ENCODE peak calls at places on chromosome 7, in nine cellular contexts. K is right lobe of liver, Y is PC-3, I is Panc1, E is spleen, F is ascending aorta, D is ovary, M is left ventricle myocardium inferior, V is OCI-LY7. J is an unnamed sample.

GRCh38 chr7:108824840-108825540 is 255.3 kb downstream of the DNAJB9 start:
- DNase-seq in K (no peak), Y (peak; percentile 27), I (no peak), E (no peak), F (peak; percentile 9), D (no peak), M (no peak), V (no peak), J (no peak)

GRCh38 chr7:90777075-90777864 is 181.1 kb downstream of the CDK14 start:
- DNase-seq in K (no peak), Y (no peak), I (no peak), E (no peak), F (no peak), D (peak; percentile 68), M (peak; percentile 18), V (no peak), J (no peak)

GRCh38 chr7:8131694-8132605 is 130.0 kb downstream of the ICA1 start:
- DNase-seq in K (no peak), Y (no peak), I (no peak), E (no peak), F (no peak), D (no peak), M (no peak), V (no peak), J (no peak)

GRCh38 chr7:101681170-101682007 is 52.3 kb upstream of the MYL10 start:
- DNase-seq in K (peak; percentile 41), Y (peak; percentile 86), I (no peak), E (no peak), F (peak; percentile 55), D (peak; percentile 51), M (peak; percentile 51), V (no peak), J (peak; percentile 51)

GRCh38 chr7:134197342-134197741 is 70.2 kb downstream of the LRGUK start:
- DNase-seq in K (no peak), Y (no peak), I (no peak), E (no peak), F (no peak), D (no peak), M (no peak), V (no peak), J (no peak)

GRCh38 chr7:105112440-105113418 is 98.7 kb downstream of the KMT2E start:
- DNase-seq in K (peak; percentile 65), Y (no peak), I (no peak), E (no peak), F (no peak), D (no peak), M (no peak), V (no peak), J (no peak)

GRCh38 chr7:2140216-2140870 is 92.4 kb downstream of the MAD1L1 start:
- DNase-seq in K (no peak), Y (no peak), I (no peak), E (no peak), F (no peak), D (no peak), M (no peak), V (no peak), J (no peak)

GRCh38 chr7:1925973-1926907 is 256.2 kb downstream of the ELFN1 start:
- DNase-seq in K (no peak), Y (no peak), I (no peak), E (no peak), F (no peak), D (no peak), M (no peak), V (no peak), J (no peak)

GRCh38 chr7:93150200-93150835 is 2.1 kb upstream of the SAMD9L start:
- DNase-seq in K (no peak), Y (peak; percentile 81), I (no peak), E (no peak), F (no peak), D (no peak), M (no peak), V (no peak), J (no peak)

GRCh38 chr7:108004220-108005142 is 1.5 kb upstream of the LAMB1 start:
- DNase-seq in K (peak; percentile 46), Y (peak; percentile 55), I (no peak), E (no peak), F (no peak), D (no peak), M (no peak), V (no peak), J (no peak)

GRCh38 chr7:66076459-66077329 is 1.1 kb downstream of the ASL start:
- DNase-seq in K (peak; percentile 78), Y (no peak), I (no peak), E (peak; percentile 73), F (no peak), D (no peak), M (no peak), V (peak; percentile 21), J (no peak)

GRCh38 chr7:127578036-127578684 is 7.2 kb downstream of the GCC1 start:
- DNase-seq in K (no peak), Y (no peak), I (no peak), E (no peak), F (no peak), D (no peak), M (no peak), V (no peak), J (no peak)

GRCh38 chr7:150800576-150801241 is at the start of gene TMEM176A:
- DNase-seq in K (peak; percentile 74), Y (no peak), I (no peak), E (no peak), F (no peak), D (no peak), M (no peak), V (no peak), J (no peak)

GRCh38 chr7:150799741-150800575 is at the start of gene TMEM176B:
- DNase-seq in K (peak; percentile 84), Y (no peak), I (no peak), E (no peak), F (no peak), D (peak; percentile 87), M (peak; percentile 55), V (no peak), J (no peak)

GRCh38 chr7:150801242-150801945 is 825 bp downstream of the TMEM176A start:
- DNase-seq in K (no peak), Y (no peak), I (no peak), E (no peak), F (no peak), D (no peak), M (no peak), V (no peak), J (no peak)

GRCh38 chr7:150801946-150802771 is 1.6 kb downstream of the TMEM176A start:
- DNase-seq in K (no peak), Y (no peak), I (no peak), E (no peak), F (no peak), D (no peak), M (no peak), V (no peak), J (no peak)

DNA sequence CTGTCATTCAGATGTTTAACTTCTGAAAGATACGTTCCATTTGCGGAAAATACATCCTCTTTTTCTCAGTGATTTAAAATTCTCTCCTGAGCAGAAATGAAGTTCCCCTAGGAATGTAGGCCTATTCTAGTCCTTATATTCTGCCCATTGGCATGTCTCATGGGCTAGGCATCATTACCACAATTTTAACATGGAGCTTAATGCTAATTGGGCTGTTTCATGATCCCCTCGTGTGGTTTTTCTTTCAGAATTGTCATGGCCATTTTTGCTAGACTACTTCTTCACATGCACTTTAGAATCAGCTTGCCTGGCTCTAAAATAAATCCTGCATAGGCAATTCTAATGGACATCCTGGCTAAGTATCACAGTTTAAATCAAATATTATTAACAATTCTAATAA is 1.0 kb downstream of the TMEM176B start:
- DNase-seq in K (no peak), Y (no peak), I (no peak), E (no peak), F (no peak), D (no peak), M (no peak), V (no peak), J (no peak)
- H3K4me3 ChIP-seq in K (peak overlapping the region; percentile 77), Y (no peak overlapping the region), I (no peak overlapping the region), E (peak overlapping the region; percentile 59), F (peak overlapping the region; percentile 63), D (peak overlapping the region; percentile 55), M (peak overlapping the region; percentile 70), V (no peak overlapping the region), J (peak overlapping the region; percentile 65)

GRCh38 chr7:71131753-71132520 is at the start of gene GALNT17:
- DNase-seq in K (no peak), Y (no peak), I (no peak), E (peak; percentile 70), F (no peak), D (peak; percentile 78), M (peak; percentile 20), V (no peak), J (no peak)
- TF ChIP-seq CTCF in K (no peak), Y (no peak), I (no peak), E (no peak), F (no peak), D (no peak), M (no peak), V (no peak), J (no peak)

DNA sequence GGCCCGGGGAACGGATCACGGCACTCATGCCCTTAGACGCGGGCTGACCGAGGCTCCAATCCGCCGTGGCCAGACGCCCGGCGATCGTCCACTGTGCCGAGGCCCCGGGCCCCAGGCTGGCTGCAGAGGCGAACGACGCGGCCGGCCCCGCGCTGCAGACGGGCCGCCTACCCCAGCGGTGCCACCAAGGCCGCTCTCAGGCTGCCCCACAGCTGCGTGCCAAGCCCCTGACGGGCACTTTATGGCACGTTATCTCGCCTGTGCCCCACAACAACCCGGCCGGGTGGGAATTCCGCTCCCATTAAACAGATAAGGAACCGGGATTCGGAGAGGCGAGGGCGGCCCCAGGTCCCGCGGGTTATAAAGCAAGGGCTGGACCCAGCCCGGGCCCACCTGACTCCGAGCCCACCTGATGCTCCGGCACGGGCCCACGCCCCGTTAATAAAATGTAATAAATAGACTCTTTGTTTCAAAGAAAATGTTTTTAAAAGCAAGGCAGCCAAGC is 79.6 kb downstream of the FOXL3 start:
- DNase-seq in K (peak; percentile 5), Y (no peak), I (no peak), E (peak; percentile 58), F (no peak), D (peak; percentile 30), M (peak; percentile 11), V (no peak), J (no peak)
- H3K4me1 ChIP-seq in K (no peaks in the 10 kb centered on the region), Y (no peaks in the 10 kb centered on the region), I (no peaks in the 10 kb centered on the region), E (peaks cover 13% of the 10 kb centered on the region), F (no peaks in the 10 kb centered on the region), D (no peaks in the 10 kb centered on the region), M (no peaks in the 10 kb centered on the region), V (no peaks in the 10 kb centered on the region), J (peaks cover 11% of the 10 kb centered on the region)

DNA sequence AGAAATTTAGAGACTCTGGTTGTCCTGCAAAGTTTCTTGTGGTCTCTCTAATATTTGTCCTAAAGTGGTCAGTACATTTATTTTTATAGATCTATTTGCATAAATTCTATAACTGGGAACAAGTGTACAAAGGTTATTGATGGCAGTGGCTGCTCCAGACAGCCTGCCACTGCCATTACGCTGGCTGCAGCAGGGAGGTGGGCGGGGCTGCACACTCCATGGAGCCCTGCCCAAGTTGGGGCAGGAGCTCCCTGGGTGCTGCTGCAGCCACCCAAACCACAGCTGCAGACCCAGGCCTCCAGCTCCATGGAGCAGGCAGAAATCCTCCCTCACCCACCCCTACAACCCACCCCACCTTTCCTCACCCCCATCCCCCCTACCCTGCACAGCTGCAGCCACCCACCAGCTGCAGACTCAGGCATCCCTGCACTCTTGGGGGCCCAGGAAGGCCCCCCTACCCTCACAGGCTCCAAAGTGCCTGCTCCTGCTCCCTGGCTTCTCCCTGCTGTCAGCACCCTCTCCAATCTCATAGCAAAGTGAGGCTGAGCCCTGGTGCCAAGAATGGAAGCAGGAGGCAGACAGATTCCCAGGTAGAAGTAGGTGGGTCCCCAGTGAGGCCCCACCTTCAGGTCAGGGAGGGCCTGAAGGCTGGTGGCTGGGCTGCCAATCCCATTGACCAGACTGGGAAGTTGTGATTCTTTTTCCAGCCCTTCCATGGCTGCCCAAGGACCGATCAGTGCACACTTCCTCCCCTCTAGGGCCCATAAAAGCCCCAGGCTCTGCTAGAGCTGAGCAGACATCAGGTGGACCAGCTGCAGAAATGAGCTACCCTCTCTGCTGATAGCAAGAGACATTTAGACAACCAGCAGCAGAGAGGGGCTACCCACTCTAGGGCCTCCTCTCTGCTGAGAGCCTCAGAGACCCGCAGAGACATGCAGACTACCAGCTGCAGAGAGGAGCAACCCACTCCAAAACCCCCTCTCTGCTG is 4.8 kb upstream of the CYP3A43 start:
- DNase-seq in K (peak; percentile 38), Y (no peak), I (no peak), E (no peak), F (no peak), D (no peak), M (no peak), V (no peak), J (no peak)
- H3K4me3 ChIP-seq in K (no peak overlapping the region), Y (no peak overlapping the region), I (no peak overlapping the region), E (no peak overlapping the region), F (no peak overlapping the region), D (no peak overlapping the region), M (no peak overlapping the region), V (no peak overlapping the region), J (no peak overlapping the region)